ENCODE peak calls at places on chromosomes 6 and 20, in eight cellular contexts. K is PC-3, L is aorta, E is upper lobe of left lung, A is SJSA1, T is astrocyte, F is A673, H is HCT116. U is an unnamed sample. For H3K36me3, the result is how much of the 10 kb centered on the place peaks cover.

GRCh38 chr6:75947935-75948334 is 124.5 kb downstream of the IMPG1 start:
- DNase-seq in L (no peak), H (no peak), K (no peak), E (no peak), A (no peak), F (no peak), T (no peak), U (no peak)

GRCh38 chr6:143536461-143536865 is 24.9 kb upstream of the FUCA2 start:
- DNase-seq in E (peak), F (peak), K (peak), A (peak), T (peak), L (peak), H (no peak), U (peak)

GRCh38 chr6:138336221-138336620 is 41.5 kb upstream of the SMIM28 start:
- DNase-seq in E (no peak), F (no peak), K (no peak), H (no peak), A (no peak), T (no peak), L (no peak), U (no peak)

GRCh38 chr6:166904101-166904746 is 52.1 kb downstream of the RNASET2 start:
- DNase-seq in T (peak), E (no peak), K (peak), F (peak), L (no peak), A (no peak), H (no peak), U (peak)

GRCh38 chr20:1761116-1761515 is 103.5 kb upstream of the SIRPG start:
- DNase-seq in L (no peak), E (no peak), H (peak), F (peak), T (peak), A (no peak), K (peak), U (peak)

GRCh38 chr6:144912474-144912873 is 627.3 kb downstream of the UTRN start:
- DNase-seq in F (peak), L (no peak), E (no peak), A (peak), T (peak), H (no peak), K (peak), U (peak)

GRCh38 chr6:51472745-51473483 is 614.5 kb downstream of the PKHD1 start:
- DNase-seq in T (no peak), K (peak), E (no peak), L (no peak), A (no peak), H (no peak), F (no peak), U (no peak)

GRCh38 chr6:43621078-43621835 is 7.8 kb downstream of the GTPBP2 start:
- DNase-seq in A (no peak), E (no peak), L (no peak), F (no peak), T (no peak), H (no peak), K (no peak), U (no peak)

GRCh38 chr6:626236-626635 is 30.7 kb downstream of the HUS1B start:
- DNase-seq in H (no peak), F (no peak), K (peak), A (peak), E (no peak), L (no peak), T (peak), U (peak)

GRCh38 chr6:141403827-141404226 is 728.9 kb upstream of the GJE1 start:
- DNase-seq in K (no peak), H (no peak), L (no peak), F (no peak), T (no peak), A (no peak), E (no peak), U (no peak)

GRCh38 chr6:40586800-40587201 is 363 bp downstream of the LRFN2 start:
- DNase-seq in K (no peak), E (no peak), H (no peak), A (no peak), F (peak), L (no peak), T (no peak), U (peak)

GRCh38 chr6:148711833-148712653 is 34.8 kb upstream of the UST start:
- DNase-seq in A (no peak), L (no peak), H (no peak), T (peak), K (no peak), E (no peak), F (no peak), U (no peak)

GRCh38 chr6:167676000-167676665 is 150.6 kb upstream of the AFDN start:
- DNase-seq in A (no peak), E (no peak), F (no peak), K (no peak), T (no peak), H (no peak), L (no peak), U (no peak)

GRCh38 chr6:125188037-125188436 is 34.5 kb downstream of the TPD52L1 start:
- DNase-seq in F (no peak), A (peak), H (no peak), T (peak), K (no peak), L (no peak), E (no peak), U (peak)

GRCh38 chr20:17625246-17626051 is 55.6 kb downstream of the DSTN start:
- DNase-seq in A (no peak), E (no peak), K (no peak), F (no peak), T (no peak), L (peak), H (no peak), U (no peak)

GRCh38 chr6:166908812-166909211 is 47.5 kb downstream of the RNASET2 start:
- DNase-seq in H (no peak), E (no peak), F (no peak), T (no peak), L (no peak), A (no peak), K (no peak), U (no peak)

GRCh38 chr6:6006428-6007310 is at the start of gene NRN1:
- DNase-seq in H (no peak), E (no peak), A (peak), T (no peak), L (no peak), K (no peak), F (peak), U (no peak)

GRCh38 chr20:8535403-8536003 is 403.4 kb downstream of the PLCB1 start:
- DNase-seq in A (peak), K (peak), L (no peak), H (no peak), F (peak), T (no peak), E (no peak), U (peak)

GRCh38 chr6:155313602-155314091 is 637 bp downstream of the TFB1M start:
- DNase-seq in T (no peak), A (no peak), K (peak), E (peak), H (no peak), F (no peak), L (no peak), U (peak)

DNA sequence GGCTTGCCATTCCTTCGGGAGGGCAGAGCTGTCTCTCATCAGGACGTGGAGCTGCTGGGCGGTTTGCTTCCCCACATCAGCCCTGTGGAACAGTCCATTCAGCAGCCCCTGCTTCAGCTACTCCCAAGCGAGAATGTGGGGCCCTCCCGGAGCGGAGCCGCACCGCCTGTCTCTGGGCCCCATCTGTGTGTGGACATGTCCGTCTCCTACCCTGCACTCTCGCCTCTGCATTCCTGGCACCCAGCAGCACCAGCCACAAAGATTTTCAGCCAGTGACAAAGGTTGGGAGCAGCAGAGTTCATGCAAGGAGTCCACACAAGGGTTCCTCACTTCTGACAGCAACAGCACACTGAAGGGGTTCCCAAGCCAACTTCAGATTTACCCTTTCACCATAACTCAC is 29.0 kb upstream of the SLC22A1 start:
- DNase-seq in L (no peak), E (no peak), T (no peak), H (no peak), A (no peak), F (no peak), K (no peak), U (no peak)
- H3K36me3 ChIP-seq in L (under half), E (half or more), T (under half), H (under half), A (half or more), F (under half), K (under half), U (under half)

GRCh38 chr6:33288942-33289783 is at the start of the genes PFDN6 and WDR46:
- DNase-seq in A (peak), L (peak), F (peak), K (peak), E (peak), H (peak), T (peak), U (peak)
- H3K36me3 ChIP-seq in A (half or more), L (under half), F (under half), K (under half), E (under half), H (under half), T (under half), U (under half)

GRCh38 chr20:54020868-54021267 is 49.5 kb downstream of the BCAS1 start:
- DNase-seq in T (no peak), A (no peak), K (no peak), F (no peak), L (no peak), E (no peak), H (no peak), U (no peak)
- H3K36me3 ChIP-seq in T (under half), A (under half), K (under half), F (under half), L (under half), E (under half), H (under half), U (under half)

GRCh38 chr6:12750416-12750815 is 33.8 kb downstream of the PHACTR1 start:
- DNase-seq in E (no peak), L (no peak), H (no peak), K (no peak), F (no peak), T (no peak), A (no peak), U (no peak)
- H3K36me3 ChIP-seq in E (under half), L (under half), H (under half), K (under half), F (under half), T (under half), A (under half), U (under half)

GRCh38 chr20:38145094-38146075 is 19.7 kb downstream of the TGM2 start:
- DNase-seq in T (peak), E (no peak), L (no peak), H (no peak), A (peak), K (peak), F (no peak), U (peak)

GRCh38 chr20:38143646-38144554 is 21.2 kb downstream of the TGM2 start:
- DNase-seq in L (peak), A (peak), F (no peak), K (peak), T (peak), E (peak), H (no peak), U (peak)

GRCh38 chr20:38146156-38146555 is 18.9 kb downstream of the TGM2 start:
- DNase-seq in A (no peak), L (no peak), F (no peak), T (no peak), H (no peak), E (no peak), K (no peak), U (no peak)

GRCh38 chr20:38143238-38143645 is 21.8 kb downstream of the TGM2 start:
- DNase-seq in E (peak), L (peak), K (peak), T (no peak), F (no peak), A (no peak), H (no peak), U (no peak)

GRCh38 chr20:38144608-38145093 is 20.4 kb downstream of the TGM2 start:
- DNase-seq in H (no peak), F (no peak), T (no peak), E (no peak), A (no peak), L (no peak), K (no peak), U (no peak)
- H3K36me3 ChIP-seq in H (under half), F (under half), T (under half), E (half or more), A (under half), L (under half), K (half or more), U (under half)